ENCODE peak calls at places on chromosomes 2 and 18, in five cellular contexts. D is heart left ventricle, X is AG10803, M is DND-41, T is Peyer's patch. Y is an unnamed sample.

GRCh38 chr2:144519934-144520717 is at the start of gene ZEB2:
- DNase-seq in D (no peak), M (peak; percentile 32), X (peak; percentile 90), T (no peak), Y (peak; percentile 11)

GRCh38 chr2:42072349-42073118 is 24.7 kb downstream of the PKDCC start:
- DNase-seq in D (peak; percentile 80), T (peak; percentile 88), X (peak; percentile 54), M (no peak), Y (no peak)

GRCh38 chr2:193679850-193680249 is 1485.1 kb upstream of the TMEFF2 start:
- DNase-seq in D (no peak), X (no peak), M (no peak), T (no peak), Y (no peak)

GRCh38 chr2:134252092-134252775 is 1.6 kb upstream of the MGAT5 start:
- DNase-seq in M (no peak), X (peak; percentile 37), D (no peak), T (no peak), Y (peak; percentile 46)

GRCh38 chr2:187390891-187391290 is 57.2 kb downstream of the CALCRL start:
- DNase-seq in M (no peak), T (no peak), X (peak; percentile 80), D (no peak), Y (no peak)

GRCh38 chr2:222572761-222573174 is 83.1 kb downstream of the FARSB start:
- DNase-seq in D (no peak), T (no peak), M (no peak), X (peak; percentile 67), Y (no peak)

GRCh38 chr2:72745679-72746368 is 80.0 kb downstream of the EXOC6B start:
- DNase-seq in D (no peak), T (no peak), X (peak; percentile 73), M (no peak), Y (peak; percentile 61)

GRCh38 chr18:37483221-37483971 is 82.2 kb downstream of the CELF4 start:
- DNase-seq in D (no peak), X (peak; percentile 2), T (no peak), M (peak; percentile 75), Y (peak; percentile 4)

GRCh38 chr2:212997526-212998020 is 153.8 kb downstream of the IKZF2 start:
- DNase-seq in X (no peak), M (no peak), T (no peak), D (no peak), Y (no peak)

GRCh38 chr2:15983496-15983895 is 43.1 kb downstream of the MYCN start:
- DNase-seq in M (no peak), T (no peak), D (no peak), X (no peak), Y (no peak)

GRCh38 chr2:176473177-176473576 is 203.9 kb downstream of the MTX2 start:
- DNase-seq in D (no peak), M (peak; percentile 79), T (no peak), X (peak; percentile 55), Y (no peak)

GRCh38 chr2:171703574-171704347 is 16.5 kb downstream of the DYNC1I2 start:
- DNase-seq in D (no peak), X (peak; percentile 46), T (no peak), M (no peak), Y (peak; percentile 57)

GRCh38 chr2:109258376-109258775 is 129.4 kb downstream of the SH3RF3 start:
- DNase-seq in T (no peak), X (no peak), D (peak; percentile 17), M (no peak), Y (no peak)

GRCh38 chr2:85804026-85804425 is 50.2 kb downstream of the ATOH8 start:
- DNase-seq in X (no peak), D (no peak), T (no peak), M (no peak), Y (no peak)

GRCh38 chr2:223700221-223700620 is 98.1 kb upstream of the SCG2 start:
- DNase-seq in M (no peak), X (no peak), T (no peak), D (no peak), Y (no peak)

GRCh38 chr2:234050455-234051135 is at the start of gene SPP2:
- DNase-seq in X (no peak), T (no peak), D (no peak), M (no peak), Y (no peak)

GRCh38 chr2:46970334-46971288 is 55.0 kb upstream of the MCFD2 start:
- DNase-seq in D (no peak), T (peak; percentile 91), M (no peak), X (peak; percentile 68), Y (no peak)

GRCh38 chr2:21422050-21422449 is 298.3 kb downstream of the TDRD15 start:
- DNase-seq in M (peak; percentile 15), X (no peak), D (no peak), T (no peak), Y (peak; percentile 64)

GRCh38 chr2:127079358-127079920 is 27.5 kb downstream of the BIN1 start:
- DNase-seq in T (no peak), M (no peak), D (no peak), X (no peak), Y (no peak)

GRCh38 chr18:73340135-73340934 is 472.5 kb upstream of the NETO1 start:
- DNase-seq in D (no peak), M (no peak), X (peak; percentile 25), T (no peak), Y (no peak)

GRCh38 chr2:85854897-85855296 is 33.9 kb downstream of the ST3GAL5 start:
- DNase-seq in T (no peak), M (no peak), X (no peak), D (no peak), Y (no peak)

GRCh38 chr18:13611058-13611615 is 115.2 kb downstream of the FAM210A start:
- DNase-seq in D (no peak), M (peak; percentile 62), X (peak; percentile 64), T (no peak), Y (peak; percentile 84)

GRCh38 chr2:48347712-48348111 is 182.2 kb upstream of the STON1 start:
- DNase-seq in T (no peak), X (peak; percentile 23), M (no peak), D (no peak), Y (peak; percentile 7)

GRCh38 chr2:236824836-236825235 is 255.2 kb downstream of the ACKR3 start:
- DNase-seq in D (no peak), M (no peak), T (no peak), X (no peak), Y (no peak)

GRCh38 chr2:227376911-227377396 is 2.2 kb downstream of the TM4SF20 start:
- DNase-seq in T (no peak), D (no peak), M (no peak), X (peak; percentile 61), Y (peak; percentile 12)

GRCh38 chr2:100105678-100106054 is 36.7 kb downstream of the AFF3 start:
- DNase-seq in D (no peak), M (no peak), X (no peak), T (no peak), Y (no peak)

GRCh38 chr2:100107440-100107839 is 35.0 kb downstream of the AFF3 start:
- DNase-seq in T (no peak), D (no peak), M (no peak), X (no peak), Y (no peak)

GRCh38 chr2:100109986-100110980 is 32.1 kb downstream of the AFF3 start:
- DNase-seq in X (no peak), D (no peak), T (no peak), M (no peak), Y (peak; percentile 35)

GRCh38 chr2:100106460-100106859 is 35.9 kb downstream of the AFF3 start:
- DNase-seq in T (no peak), X (no peak), D (no peak), M (no peak), Y (no peak)

DNA sequence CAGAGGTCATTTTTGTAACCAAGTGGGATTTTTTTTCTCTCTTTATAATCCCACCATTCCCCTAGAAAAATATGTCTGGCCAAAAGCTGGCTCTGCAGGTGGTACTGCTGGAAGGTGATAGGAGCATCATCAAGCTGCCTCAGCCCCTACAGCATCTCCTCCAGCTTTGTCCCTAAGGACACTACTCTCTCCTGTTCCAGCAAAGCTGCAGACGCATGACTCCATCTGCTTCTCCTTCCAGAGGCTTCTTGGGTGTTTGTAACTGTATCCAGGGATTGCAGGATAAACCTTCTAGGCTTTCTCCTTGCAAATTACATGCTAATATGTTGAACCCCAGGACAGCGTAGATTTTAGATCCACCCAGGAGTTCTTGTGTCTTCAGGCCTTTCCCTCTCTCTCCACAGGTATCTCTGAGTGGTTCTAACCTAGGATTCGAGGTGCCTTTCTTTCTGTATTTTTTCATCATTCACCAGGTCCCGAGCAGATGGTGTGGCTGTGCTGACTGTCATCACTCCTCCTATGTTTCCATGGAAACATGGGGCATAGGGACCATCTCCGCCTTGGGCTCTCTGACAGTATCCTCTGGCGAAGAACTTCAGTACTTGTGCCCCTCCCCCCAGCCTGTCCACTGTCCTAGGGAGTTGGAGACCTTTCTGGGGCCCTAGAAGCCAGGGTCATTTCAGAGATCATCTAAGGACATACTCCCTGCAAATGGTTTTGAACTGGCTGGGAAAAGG is 34.3 kb downstream of the AFF3 start:
- DNase-seq in T (no peak), X (no peak), D (no peak), M (no peak), Y (no peak)
- TF ChIP-seq CTCF in T (no peak), X (no peak), D (no peak), M (no peak), Y (no peak)

DNA sequence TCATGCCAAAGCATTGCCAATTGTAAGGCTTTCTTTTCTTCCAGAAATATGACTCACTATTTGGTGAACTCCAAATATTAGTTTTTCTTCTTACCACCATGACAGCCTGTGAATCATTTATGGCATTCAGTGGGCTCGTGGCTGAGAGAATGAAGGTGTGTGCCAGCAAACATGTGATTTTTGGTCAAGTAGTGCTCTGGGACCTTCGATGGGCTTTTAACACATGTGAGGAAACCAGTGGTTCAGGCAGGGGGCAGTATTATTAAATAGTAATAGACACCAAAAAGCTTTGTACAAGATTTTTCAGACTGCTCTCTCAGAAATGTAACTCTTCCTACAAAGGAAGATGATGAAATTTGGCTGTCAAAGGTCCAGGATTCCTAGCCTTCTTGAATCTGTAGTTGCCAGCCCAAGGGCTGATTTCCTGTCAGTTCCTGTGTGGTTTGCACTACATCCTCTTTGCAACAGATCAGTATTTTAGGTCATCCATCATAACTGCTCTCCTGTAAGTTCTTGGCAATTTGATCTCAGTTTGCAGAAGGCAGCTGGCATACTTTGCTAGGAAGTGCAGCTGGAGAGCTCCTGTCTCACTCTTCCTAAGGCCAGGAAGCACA is 64.3 kb downstream of the BABAM2 start:
- DNase-seq in T (no peak), D (no peak), X (peak; percentile 100), M (peak; percentile 82), Y (peak; percentile 42)
- H3K4me3 ChIP-seq in T (no peak overlapping the region), D (no peak overlapping the region), X (no peak overlapping the region), M (peak overlapping the region; percentile 25), Y (no peak overlapping the region)

DNA sequence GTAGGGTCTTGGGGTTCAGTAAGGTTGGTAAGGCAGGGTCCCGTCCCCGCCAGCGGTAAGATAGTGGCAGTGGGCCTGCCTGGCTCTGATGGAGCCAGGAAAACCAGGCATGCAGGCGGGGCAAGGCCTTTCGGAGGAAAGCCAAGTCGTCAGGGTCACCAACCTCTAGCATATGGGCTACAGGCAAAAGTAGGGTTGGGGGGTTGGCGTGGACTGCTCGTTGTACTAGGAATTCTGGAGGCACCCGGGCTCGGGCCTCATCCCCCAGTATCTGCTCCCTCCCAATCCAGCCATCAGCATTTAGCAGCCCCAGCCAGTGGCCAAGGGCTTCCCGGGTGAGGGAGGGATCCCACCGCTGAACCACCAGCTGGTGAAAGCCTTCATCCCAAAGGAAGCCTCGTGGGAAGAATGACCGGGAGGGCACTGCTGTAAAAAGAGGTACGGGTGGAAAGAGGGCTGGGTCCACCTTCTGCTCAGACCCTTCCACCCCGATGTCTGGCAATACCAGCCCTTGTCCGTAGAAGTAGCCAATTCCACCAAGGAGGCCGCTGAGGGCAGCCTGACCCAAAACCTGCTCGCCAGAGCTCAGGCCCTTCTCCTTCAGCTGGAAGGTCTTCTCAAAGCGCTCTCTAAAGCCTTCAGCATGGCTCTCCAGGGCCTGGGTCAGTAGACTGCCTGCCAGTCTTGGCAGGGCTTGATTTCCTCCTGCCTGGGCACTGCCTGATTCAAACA is 3.0 kb downstream of the MOGS start:
- DNase-seq in T (no peak), D (no peak), X (no peak), M (no peak), Y (no peak)
- TF ChIP-seq CTCF in T (no peak), D (no peak), X (no peak), M (no peak), Y (no peak)

GRCh38 chr18:35549515-35549914 is 32.0 kb upstream of the GALNT1 start:
- DNase-seq in T (no peak), X (no peak), M (no peak), D (no peak), Y (no peak)
- H3K4me3 ChIP-seq in T (no peak overlapping the region), X (no peak overlapping the region), M (no peak overlapping the region), D (no peak overlapping the region), Y (no peak overlapping the region)

Y was measured in GM12865.